ENCODE peak calls at places on chromosomes 2 and 18, in four cellular contexts. S is thoracic aorta, J is fibroblast of lung, A is ovary. R is an unnamed sample.

GRCh38 chr2:196598412-196598811 is 41.1 kb upstream of the CCDC150 start:
- DNase-seq in S (no peak), J (no peak), A (no peak), R (no peak)

GRCh38 chr2:8506771-8507170 is 175.1 kb upstream of the ID2 start:
- DNase-seq in S (no peak), J (no peak), A (no peak), R (no peak)

GRCh38 chr2:66578067-66578852 is 143.3 kb downstream of the MEIS1 start:
- DNase-seq in S (no peak), J (peak; percentile 82), A (peak; percentile 56), R (no peak)

GRCh38 chr18:74778191-74778847 is 180.6 kb downstream of the ZNF407 start:
- DNase-seq in S (no peak), J (no peak), A (no peak), R (no peak)

GRCh38 chr2:64021578-64021977 is 2.4 kb upstream of the VPS54 start:
- DNase-seq in S (no peak), J (no peak), A (no peak), R (no peak)

GRCh38 chr2:95274291-95275150 is at the start of gene PROM2:
- DNase-seq in S (no peak), J (no peak), A (no peak), R (peak; percentile 92)

GRCh38 chr2:20603791-20604190 is 47.1 kb downstream of the HS1BP3 start:
- DNase-seq in S (no peak), J (no peak), A (no peak), R (no peak)

GRCh38 chr2:191983186-191983585 is 136.3 kb upstream of the CAVIN2 start:
- DNase-seq in S (no peak), J (no peak), A (no peak), R (no peak)

GRCh38 chr18:74290831-74291770 is 662 bp downstream of the CYB5A start:
- DNase-seq in S (no peak), J (no peak), A (peak; percentile 40), R (peak; percentile 73)

GRCh38 chr18:77206676-77207370 is 42.8 kb upstream of the GALR1 start:
- DNase-seq in S (no peak), J (peak; percentile 84), A (peak; percentile 75), R (no peak)

GRCh38 chr2:175568109-175568730 is 386.7 kb upstream of the ATP5MC3 start:
- DNase-seq in S (no peak), J (no peak), A (no peak), R (no peak)

GRCh38 chr2:10493075-10493635 is 45.0 kb upstream of the ODC1 start:
- DNase-seq in S (no peak), J (no peak), A (no peak), R (no peak)

GRCh38 chr2:167293172-167293781 is 405.0 kb downstream of the XIRP2 start:
- DNase-seq in S (no peak), J (peak; percentile 51), A (no peak), R (no peak)

GRCh38 chr2:66497706-66498596 is 63.0 kb downstream of the MEIS1 start:
- DNase-seq in S (no peak), J (no peak), A (no peak), R (no peak)

GRCh38 chr2:122980672-122981071 is 1044.4 kb upstream of the CNTNAP5 start:
- DNase-seq in S (no peak), J (peak; percentile 19), A (no peak), R (no peak)

GRCh38 chr18:2178036-2178435 is 393.3 kb downstream of the METTL4 start:
- DNase-seq in S (no peak), J (no peak), A (no peak), R (no peak)

GRCh38 chr18:68997845-68998244 is 200.0 kb downstream of the CCDC102B start:
- DNase-seq in S (no peak), J (no peak), A (no peak), R (no peak)

GRCh38 chr2:203580846-203581245 is 45.7 kb upstream of the RAPH1 start:
- DNase-seq in S (no peak), J (no peak), A (no peak), R (no peak)

GRCh38 chr2:64467463-64467843 is 13.5 kb downstream of the LGALSL start:
- DNase-seq in S (no peak), J (no peak), A (no peak), R (no peak)

GRCh38 chr2:98598781-98599428 is 9.4 kb downstream of the COA5 start:
- DNase-seq in S (no peak), J (peak; percentile 51), A (no peak), R (no peak)

GRCh38 chr2:64730551-64731305 is 77.0 kb upstream of the SERTAD2 start:
- DNase-seq in S (peak; percentile 11), J (peak; percentile 88), A (peak; percentile 66), R (no peak)

GRCh38 chr18:78974115-78974740 is 5.4 kb upstream of the SALL3 start:
- DNase-seq in S (no peak), J (no peak), A (no peak), R (no peak)

GRCh38 chr2:176395273-176395854 is 126.1 kb downstream of the MTX2 start:
- DNase-seq in S (no peak), J (no peak), A (no peak), R (no peak)

GRCh38 chr2:98697651-98698337 is 33.1 kb downstream of the MGAT4A start:
- DNase-seq in S (no peak), J (no peak), A (no peak), R (no peak)

GRCh38 chr2:189328451-189329249 is 112.6 kb upstream of the WDR75 start:
- DNase-seq in S (no peak), J (no peak), A (no peak), R (no peak)

GRCh38 chr18:25245299-25245698 is 106.7 kb downstream of the ZNF521 start:
- DNase-seq in S (no peak), J (no peak), A (no peak), R (no peak)

GRCh38 chr2:38465789-38466127 is 88.7 kb upstream of the ATL2 start:
- DNase-seq in S (no peak), J (peak; percentile 25), A (no peak), R (peak; percentile 26)

GRCh38 chr2:219968685-219969345 is 341.4 kb downstream of the SLC4A3 start:
- DNase-seq in S (no peak), J (peak; percentile 14), A (no peak), R (no peak)

GRCh38 chr2:101821828-101822458 is 124.4 kb downstream of the MAP4K4 start:
- DNase-seq in S (no peak), J (no peak), A (no peak), R (no peak)

GRCh38 chr2:71419976-71420375 is 33.4 kb upstream of the DYSF start:
- DNase-seq in S (no peak), J (no peak), A (no peak), R (no peak)

GRCh38 chr2:234681206-234681605 is 184.3 kb upstream of the ARL4C start:
- DNase-seq in S (no peak), J (no peak), A (no peak), R (no peak)
- H3K4me1 ChIP-seq in S (peaks cover 5% of the 10 kb centered on the region), J (peaks cover 34% of the 10 kb centered on the region), A (no peaks in the 10 kb centered on the region), R (no peaks in the 10 kb centered on the region)

GRCh38 chr2:17606851-17607250 is 66.4 kb downstream of the VSNL1 start:
- DNase-seq in S (no peak), J (no peak), A (no peak), R (no peak)
- TF ChIP-seq CTCF in S (no peak), J (no peak), A (no peak), R (no peak)

DNA sequence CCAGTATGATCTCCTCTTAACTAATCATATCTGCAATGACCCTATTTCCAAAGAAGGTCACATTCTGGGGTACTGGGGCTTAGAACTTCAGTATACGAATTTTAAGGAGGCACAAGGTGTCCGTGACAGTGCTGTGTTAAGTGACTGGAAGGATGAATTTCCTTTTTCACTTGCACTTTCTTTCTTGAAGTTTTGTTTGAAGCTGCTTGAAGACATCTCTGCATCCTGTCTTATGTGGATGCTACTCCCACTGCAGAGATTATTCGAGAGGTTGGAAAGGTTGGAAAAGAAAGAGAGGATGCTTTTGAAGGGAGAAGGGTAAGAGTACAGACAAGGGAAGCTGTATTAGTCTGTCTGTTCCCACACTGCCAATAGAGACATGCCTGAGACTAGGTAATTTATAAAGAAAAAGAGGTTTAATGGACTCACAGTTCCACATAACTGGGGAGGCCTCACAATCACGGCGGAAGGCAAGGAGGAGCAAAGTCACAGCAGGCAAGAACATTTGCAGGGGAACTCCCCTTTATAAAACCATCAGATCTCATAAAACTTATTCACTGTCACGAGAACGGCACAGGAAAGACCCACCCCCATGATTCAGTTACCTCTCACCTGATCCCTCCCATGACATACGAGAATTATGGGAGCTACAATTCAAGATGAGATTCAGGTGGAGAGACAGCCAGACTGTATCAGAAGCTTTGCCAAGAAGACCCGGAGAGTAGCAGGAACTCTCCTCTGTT is 3.6 kb upstream of the RNF144A start:
- DNase-seq in S (no peak), J (no peak), A (no peak), R (no peak)
- H3K4me1 ChIP-seq in S (no peaks in the 10 kb centered on the region), J (no peaks in the 10 kb centered on the region), A (no peaks in the 10 kb centered on the region), R (no peaks in the 10 kb centered on the region)

DNA sequence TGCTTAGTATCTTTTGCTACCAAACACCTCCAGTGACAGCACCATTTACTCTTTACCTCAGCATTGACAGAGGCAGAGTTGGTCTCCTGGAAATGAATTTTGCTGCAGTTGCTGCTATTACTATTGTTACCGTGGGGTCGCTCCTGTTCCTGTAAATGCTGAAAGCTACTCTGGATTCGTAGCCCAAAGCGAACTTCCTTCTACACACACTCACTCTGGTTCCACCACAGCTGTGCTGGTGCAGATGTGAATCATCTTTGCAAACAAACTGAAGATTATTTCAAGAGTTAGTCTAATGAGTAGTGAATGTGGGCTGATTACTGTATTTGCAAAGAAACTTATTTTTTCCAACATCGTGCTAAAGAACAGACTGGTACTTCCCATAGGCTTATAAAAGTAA is 303.9 kb downstream of the LPIN1 start:
- DNase-seq in S (no peak), J (peak; percentile 92), A (no peak), R (no peak)
- TF ChIP-seq CTCF in S (no peak), J (peak; percentile 47), A (no peak), R (no peak)

DNA sequence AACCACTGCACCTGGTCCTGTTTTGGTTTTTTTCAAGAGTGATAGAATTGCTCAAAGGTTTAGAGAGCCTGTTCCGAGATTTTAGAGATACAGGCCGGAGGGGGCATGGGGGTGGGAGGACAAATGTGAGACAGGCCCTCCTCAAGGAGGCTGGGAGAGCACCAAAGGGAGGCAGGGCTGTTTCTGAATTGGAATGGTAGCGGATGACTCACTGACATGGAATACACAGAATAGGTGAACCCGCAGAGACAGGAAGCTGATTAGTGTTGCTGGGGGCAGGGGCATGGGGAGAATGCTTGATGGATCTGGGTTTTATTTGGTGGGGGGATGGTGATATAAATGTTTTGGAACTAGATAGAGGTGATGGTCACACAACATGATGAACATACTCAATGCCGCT is 111.0 kb upstream of the MGAT5 start:
- DNase-seq in S (no peak), J (no peak), A (no peak), R (no peak)
- H3K4me1 ChIP-seq in S (peaks cover 18% of the 10 kb centered on the region), J (peaks cover 10% of the 10 kb centered on the region), A (peaks cover 5% of the 10 kb centered on the region), R (no peaks in the 10 kb centered on the region)

DNA sequence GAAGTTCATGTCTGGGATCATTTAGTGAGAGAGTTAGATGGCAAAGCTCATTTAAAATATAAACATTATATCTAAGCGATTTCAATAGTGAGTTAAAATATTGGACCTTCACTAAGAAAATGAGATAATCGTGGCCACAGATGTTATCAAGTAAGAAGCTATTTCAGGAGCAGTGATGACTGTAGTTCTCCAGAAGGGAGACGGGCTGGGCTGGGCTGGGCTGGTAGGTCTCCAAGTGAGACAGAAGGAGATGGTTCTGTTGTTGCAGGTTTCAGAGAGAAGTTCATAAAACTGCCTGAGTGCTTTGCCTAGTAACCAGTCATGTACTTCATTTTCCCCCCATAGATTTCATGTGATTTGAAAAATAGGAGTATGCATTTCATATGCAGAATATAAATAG is 130.1 kb upstream of the DAPL1 start:
- DNase-seq in S (no peak), J (peak; percentile 31), A (no peak), R (no peak)
- TF ChIP-seq CTCF in S (no peak), J (no peak), A (no peak), R (no peak)

R was measured in breast epithelium.